ENCODE peak calls at places on chromosomes 1 and 21, in eight cellular contexts. K, Q, O, F, Z, I, W and V are unnamed samples.

GRCh38 chr1:205547932-205548827 is 43.7 kb downstream of the CDK18 start:
- DNase-seq in K (no peak), Q (no peak), O (no peak), F (no peak), Z (no peak), I (no peak), W (no peak), V (no peak)

GRCh38 chr1:150150511-150151021 is 850 bp downstream of the PLEKHO1 start:
- DNase-seq in K (peak; percentile 54), Q (no peak), O (peak; percentile 57), F (peak; percentile 50), Z (peak; percentile 41), I (peak; percentile 61), W (no peak), V (peak; percentile 35)

GRCh38 chr1:57848406-57848805 is 424.5 kb upstream of the DAB1 start:
- DNase-seq in K (no peak), Q (no peak), O (no peak), F (no peak), Z (no peak), I (no peak), W (no peak), V (no peak)

GRCh38 chr1:18635070-18635577 is 4.5 kb downstream of the PAX7 start:
- DNase-seq in K (no peak), Q (no peak), O (no peak), F (no peak), Z (no peak), I (no peak), W (no peak), V (no peak)

GRCh38 chr1:203781962-203782361 is 13.5 kb upstream of the ZBED6 start:
- DNase-seq in K (no peak), Q (no peak), O (no peak), F (no peak), Z (no peak), I (no peak), W (no peak), V (no peak)

GRCh38 chr1:94183197-94183815 is 54.1 kb downstream of the ARHGAP29 start:
- DNase-seq in K (no peak), Q (no peak), O (no peak), F (no peak), Z (no peak), I (no peak), W (no peak), V (no peak)

GRCh38 chr1:224632921-224633321 is 16.8 kb downstream of the CNIH3 start:
- DNase-seq in K (no peak), Q (no peak), O (no peak), F (no peak), Z (no peak), I (no peak), W (no peak), V (no peak)

GRCh38 chr1:20093940-20094391 is 24.0 kb downstream of the PLA2G5 start:
- DNase-seq in K (peak; percentile 39), Q (no peak), O (no peak), F (no peak), Z (peak; percentile 60), I (no peak), W (no peak), V (no peak)

GRCh38 chr1:19678931-19679453 is 14.3 kb downstream of the HTR6 start:
- DNase-seq in K (no peak), Q (no peak), O (no peak), F (no peak), Z (no peak), I (no peak), W (no peak), V (no peak)

GRCh38 chr1:201531551-201532425 is 7.1 kb upstream of the NAV1 start:
- DNase-seq in K (peak; percentile 57), Q (no peak), O (no peak), F (no peak), Z (no peak), I (no peak), W (no peak), V (no peak)

GRCh38 chr1:12275370-12275769 is 45.5 kb downstream of the VPS13D start:
- DNase-seq in K (no peak), Q (peak; percentile 35), O (peak; percentile 36), F (peak; percentile 9), Z (peak; percentile 36), I (peak; percentile 54), W (no peak), V (peak; percentile 50)

GRCh38 chr21:36647279-36648093 is 51.4 kb upstream of the SIM2 start:
- DNase-seq in K (no peak), Q (peak; percentile 21), O (no peak), F (no peak), Z (no peak), I (no peak), W (no peak), V (no peak)

GRCh38 chr1:1629430-1630190 is 2.4 kb upstream of the MMP23B start:
- DNase-seq in K (peak; percentile 27), Q (no peak), O (no peak), F (peak; percentile 78), Z (peak; percentile 38), I (peak; percentile 49), W (no peak), V (peak; percentile 64)

GRCh38 chr1:219174672-219175564 is 1.2 kb downstream of the LYPLAL1 start:
- DNase-seq in K (peak; percentile 13), Q (no peak), O (peak; percentile 53), F (peak; percentile 27), Z (no peak), I (no peak), W (peak; percentile 15), V (peak; percentile 8)

GRCh38 chr21:36015096-36015495 is 45.2 kb downstream of the SETD4 start:
- DNase-seq in K (no peak), Q (no peak), O (no peak), F (no peak), Z (no peak), I (no peak), W (no peak), V (no peak)

GRCh38 chr1:185785586-185785985 is 51.4 kb downstream of the HMCN1 start:
- DNase-seq in K (no peak), Q (no peak), O (no peak), F (no peak), Z (no peak), I (no peak), W (no peak), V (no peak)

GRCh38 chr1:36651176-36651910 is 168.6 kb upstream of the CSF3R start:
- DNase-seq in K (no peak), Q (no peak), O (no peak), F (no peak), Z (no peak), I (no peak), W (no peak), V (no peak)

GRCh38 chr1:226467443-226467842 is 59.5 kb upstream of the PARP1 start:
- DNase-seq in K (no peak), Q (no peak), O (no peak), F (no peak), Z (no peak), I (no peak), W (no peak), V (no peak)

GRCh38 chr1:29029652-29030051 is 94.1 kb downstream of the TMEM200B start:
- DNase-seq in K (no peak), Q (no peak), O (no peak), F (no peak), Z (no peak), I (no peak), W (no peak), V (no peak)

GRCh38 chr1:54971317-54971791 is 9.1 kb upstream of the TMEM61 start:
- DNase-seq in K (no peak), Q (peak; percentile 36), O (peak; percentile 62), F (no peak), Z (no peak), I (no peak), W (no peak), V (no peak)
- H3K27ac ChIP-seq in K (no peak overlapping the region), Q (no peak overlapping the region), O (no peak overlapping the region), F (no peak overlapping the region), Z (no peak overlapping the region), I (no peak overlapping the region), W (no peak overlapping the region), V (no peak overlapping the region)

DNA sequence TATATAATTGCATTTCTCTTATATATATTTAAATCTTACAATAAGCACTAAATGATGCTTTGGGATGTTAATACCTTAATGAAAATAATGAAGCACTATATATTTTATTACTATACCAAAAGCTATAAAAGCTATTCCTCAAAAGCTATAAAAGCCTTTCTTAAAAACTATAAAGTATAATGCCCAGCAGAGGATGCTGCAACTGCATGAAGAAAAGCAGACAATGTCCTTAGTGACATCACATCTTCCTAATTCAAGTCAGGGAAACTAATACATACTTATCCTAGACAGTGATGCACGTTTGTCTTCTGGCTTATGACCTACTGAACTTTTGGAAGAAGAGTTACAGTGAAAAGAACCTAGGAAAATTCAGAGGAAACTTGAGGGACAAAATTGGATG is 13.6 kb upstream of the C1orf185 start:
- DNase-seq in K (no peak), Q (no peak), O (no peak), F (no peak), Z (no peak), I (no peak), W (peak; percentile 12), V (no peak)
- TF ChIP-seq CTCF in K (no peak), Q (peak; percentile 15), O (no peak), F (peak; percentile 42), Z (no peak), I (no peak), W (peak; percentile 33), V (no peak)

DNA sequence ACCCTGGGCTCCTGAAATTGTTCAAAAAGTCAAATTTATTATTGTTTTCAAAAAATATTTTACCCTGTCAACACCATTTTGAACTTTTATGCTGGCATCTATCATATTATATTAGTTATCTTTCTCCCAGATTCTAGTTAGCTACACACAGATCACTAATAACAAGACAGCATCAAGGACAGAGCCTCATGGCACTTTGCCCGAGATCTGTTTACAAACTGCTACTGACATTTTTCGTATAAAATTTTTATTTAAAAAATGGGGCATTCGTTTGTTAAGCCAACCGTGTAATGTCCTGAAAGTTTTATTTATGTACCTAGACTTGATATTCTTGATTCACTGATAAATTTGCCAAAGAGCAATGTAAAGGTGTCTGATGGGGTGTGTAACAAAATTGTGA is 78.1 kb downstream of the PLPPR5 start:
- DNase-seq in K (no peak), Q (no peak), O (no peak), F (no peak), Z (no peak), I (no peak), W (no peak), V (no peak)
- H3K27ac ChIP-seq in K (no peak overlapping the region), Q (no peak overlapping the region), O (no peak overlapping the region), F (no peak overlapping the region), Z (no peak overlapping the region), I (no peak overlapping the region), W (no peak overlapping the region), V (no peak overlapping the region)

DNA sequence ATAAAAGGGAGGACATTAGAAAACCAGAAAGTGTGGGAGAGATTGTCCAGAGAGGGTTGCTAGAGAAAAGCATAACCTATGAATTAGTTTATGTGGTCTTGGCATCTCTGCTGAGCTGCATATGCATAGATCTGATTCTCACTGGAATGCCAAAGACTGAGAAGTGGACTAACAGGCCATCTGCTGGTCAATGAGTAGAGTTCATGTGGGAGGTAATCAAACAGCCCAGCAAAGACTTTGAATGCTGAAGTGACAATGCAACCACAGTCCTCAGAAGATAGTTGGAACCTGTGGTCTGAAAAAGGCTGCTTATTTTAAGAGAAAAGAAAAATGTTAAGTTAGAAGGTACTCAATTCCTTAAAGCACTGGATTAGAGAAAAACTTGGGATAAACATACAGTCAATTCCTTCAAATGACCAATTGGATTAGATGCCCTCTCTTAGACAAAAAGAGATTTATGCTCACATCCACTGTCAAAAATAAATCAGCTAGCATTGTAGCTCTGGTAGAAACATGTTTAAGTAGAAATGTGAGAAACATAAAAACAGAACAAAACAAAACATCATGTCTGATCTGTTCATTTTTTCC is 382.8 kb downstream of the AMY1C start:
- DNase-seq in K (no peak), Q (no peak), O (no peak), F (peak; percentile 10), Z (no peak), I (no peak), W (peak; percentile 48), V (no peak)
- TF ChIP-seq CTCF in K (no peak), Q (no peak), O (peak; percentile 32), F (peak; percentile 60), Z (peak; percentile 41), I (peak; percentile 8), W (peak; percentile 47), V (no peak)